ENCODE peak calls at places on chromosomes 16 and 17, in four cellular contexts. F, A, X and Z are unnamed samples.

GRCh38 chr16:84501077-84501735 is 3.3 kb downstream of the MEAK7 start:
- DNase-seq in F (peak; percentile 79), A (no peak), X (peak; percentile 76), Z (no peak)

GRCh38 chr17:19706791-19707727 is 9.3 kb downstream of the SLC47A2 start:
- DNase-seq in F (no peak), A (no peak), X (no peak), Z (no peak)

GRCh38 chr17:75406222-75406615 is 741 bp upstream of the GRB2 start:
- DNase-seq in F (no peak), A (no peak), X (no peak), Z (no peak)

GRCh38 chr16:72986011-72986410 is 61.9 kb downstream of the ZFHX3 start:
- DNase-seq in F (peak; percentile 36), A (no peak), X (no peak), Z (no peak)

GRCh38 chr16:88772871-88773811 is 11.9 kb downstream of the PIEZO1 start:
- DNase-seq in F (peak; percentile 93), A (peak; percentile 62), X (no peak), Z (no peak)

GRCh38 chr16:69796285-69797118 is 34.4 kb downstream of the WWP2 start:
- DNase-seq in F (peak; percentile 82), A (peak; percentile 36), X (peak; percentile 61), Z (no peak)

GRCh38 chr16:50458694-50459271 is 89.4 kb upstream of the NKD1 start:
- DNase-seq in F (no peak), A (no peak), X (no peak), Z (no peak)

GRCh38 chr16:70646260-70647241 is at the start of gene IL34:
- DNase-seq in F (peak; percentile 10), A (peak; percentile 44), X (no peak), Z (no peak)

GRCh38 chr16:88591577-88592021 is 21.4 kb downstream of the ZC3H18 start:
- DNase-seq in F (peak; percentile 98), A (no peak), X (no peak), Z (no peak)

GRCh38 chr17:74305865-74306654 is 20.0 kb upstream of the KIF19 start:
- DNase-seq in F (no peak), A (no peak), X (no peak), Z (no peak)
- TF ChIP-seq CTCF in F (no peak), A (no peak), X (peak; percentile 12), Z (peak; percentile 23)

GRCh38 chr17:63095459-63095858 is 129.4 kb downstream of the TANC2 start:
- DNase-seq in F (no peak), A (no peak), X (no peak), Z (no peak)
- TF ChIP-seq CTCF in F (no peak), A (no peak), X (no peak), Z (no peak)

GRCh38 chr17:55480907-55481306 is 30.3 kb downstream of the SMIM36 start:
- DNase-seq in F (no peak), A (no peak), X (no peak), Z (no peak)

GRCh38 chr17:55484575-55484974 is 26.7 kb downstream of the SMIM36 start:
- DNase-seq in F (no peak), A (no peak), X (no peak), Z (no peak)

GRCh38 chr17:55482591-55483389 is 28.5 kb downstream of the SMIM36 start:
- DNase-seq in F (no peak), A (no peak), X (no peak), Z (no peak)

GRCh38 chr17:55478971-55479370 is 32.3 kb downstream of the SMIM36 start:
- DNase-seq in F (no peak), A (no peak), X (no peak), Z (no peak)

GRCh38 chr17:55479903-55480302 is 31.3 kb downstream of the SMIM36 start:
- DNase-seq in F (no peak), A (no peak), X (no peak), Z (no peak)
- TF ChIP-seq CTCF in F (no peak), A (no peak), X (no peak), Z (no peak)

GRCh38 chr16:80974649-80975376 is 31.9 kb downstream of the CMC2 start:
- DNase-seq in F (peak; percentile 6), A (no peak), X (no peak), Z (no peak)
- TF ChIP-seq CTCF in F (peak; percentile 49), A (peak; percentile 46), X (peak; percentile 48), Z (peak; percentile 63)

GRCh38 chr16:5024632-5025031 is 9.1 kb downstream of the NAGPA start:
- DNase-seq in F (peak; percentile 35), A (no peak), X (peak; percentile 82), Z (no peak)
- TF ChIP-seq CTCF in F (peak; percentile 10), A (no peak), X (peak; percentile 42), Z (no peak)

GRCh38 chr17:69058165-69058564 is 2.6 kb downstream of the ABCA9 start:
- DNase-seq in F (peak; percentile 22), A (no peak), X (no peak), Z (no peak)
- TF ChIP-seq CTCF in F (peak; percentile 16), A (no peak), X (no peak), Z (no peak)

GRCh38 chr16:2340564-2341455 is at the start of gene ABCA3:
- DNase-seq in F (peak; percentile 85), A (peak; percentile 97), X (peak; percentile 84), Z (peak; percentile 97)

GRCh38 chr16:2341456-2342447 is 1.2 kb upstream of the ABCA3 start:
- DNase-seq in F (no peak), A (peak; percentile 29), X (no peak), Z (peak; percentile 22)

GRCh38 chr16:2337431-2338296 is 2.9 kb downstream of the ABCA3 start:
- DNase-seq in F (no peak), A (no peak), X (no peak), Z (no peak)

GRCh38 chr16:2343211-2343610 is 2.7 kb upstream of the ABCA3 start:
- DNase-seq in F (no peak), A (no peak), X (no peak), Z (no peak)

GRCh38 chr16:2339521-2340484 is 725 bp downstream of the ABCA3 start:
- DNase-seq in F (no peak), A (peak; percentile 61), X (peak; percentile 49), Z (peak; percentile 39)
- TF ChIP-seq CTCF in F (no peak), A (no peak), X (no peak), Z (no peak)